ENCODE peak calls at places on chromosomes 4 and X, in seven cellular contexts. P is H9, G is H1, K is neuronal stem cell, J is mesendoderm, Q is IMR-90, A is trophoblast cell. D is an unnamed sample.
A peak's percentile ranks its signal among the peaks of the same experiment; 100 is the strongest.

GRCh38 chrX:47226531-47227333 is 6.1 kb upstream of the USP11 start:
- DNase-seq in P (no peak), G (no peak), K (no peak), J (no peak), Q (no peak), A (no peak), D (no peak)

GRCh38 chr4:74473155-74473811 is 28.3 kb downstream of the AREG start:
- DNase-seq in P (no peak), G (no peak), K (no peak), J (peak; percentile 21), Q (peak; percentile 91), A (peak; percentile 56), D (peak; percentile 91)

GRCh38 chrX:48934581-48935331 is 15.9 kb upstream of the PIM2 start:
- DNase-seq in P (no peak), G (no peak), K (no peak), J (no peak), Q (no peak), A (no peak), D (no peak)

GRCh38 chr4:158020734-158021346 is 152.0 kb downstream of the GASK1B start:
- DNase-seq in P (no peak), G (no peak), K (no peak), J (peak; percentile 62), Q (peak; percentile 95), A (peak; percentile 41), D (peak; percentile 88)

GRCh38 chrX:111349934-111350333 is 62.1 kb downstream of the DCX start:
- DNase-seq in P (no peak), G (no peak), K (no peak), J (peak; percentile 84), Q (no peak), A (no peak), D (no peak)

GRCh38 chr4:113979157-113979972 is at the start of gene ARSJ:
- DNase-seq in P (peak; percentile 69), G (peak; percentile 80), K (peak; percentile 63), J (peak; percentile 89), Q (peak; percentile 88), A (no peak), D (peak; percentile 92)

GRCh38 chr4:140344111-140344510 is 29.3 kb upstream of the SCOC start:
- DNase-seq in P (no peak), G (no peak), K (no peak), J (no peak), Q (no peak), A (no peak), D (no peak)

GRCh38 chr4:55216871-55217635 is 91.7 kb upstream of the KDR start:
- DNase-seq in P (no peak), G (no peak), K (no peak), J (no peak), Q (no peak), A (no peak), D (peak; percentile 11)

GRCh38 chrX:103376118-103376978 is at the start of gene BEX3:
- DNase-seq in P (peak; percentile 93), G (peak; percentile 70), K (no peak), J (peak; percentile 91), Q (peak; percentile 59), A (no peak), D (peak; percentile 65)

DNA sequence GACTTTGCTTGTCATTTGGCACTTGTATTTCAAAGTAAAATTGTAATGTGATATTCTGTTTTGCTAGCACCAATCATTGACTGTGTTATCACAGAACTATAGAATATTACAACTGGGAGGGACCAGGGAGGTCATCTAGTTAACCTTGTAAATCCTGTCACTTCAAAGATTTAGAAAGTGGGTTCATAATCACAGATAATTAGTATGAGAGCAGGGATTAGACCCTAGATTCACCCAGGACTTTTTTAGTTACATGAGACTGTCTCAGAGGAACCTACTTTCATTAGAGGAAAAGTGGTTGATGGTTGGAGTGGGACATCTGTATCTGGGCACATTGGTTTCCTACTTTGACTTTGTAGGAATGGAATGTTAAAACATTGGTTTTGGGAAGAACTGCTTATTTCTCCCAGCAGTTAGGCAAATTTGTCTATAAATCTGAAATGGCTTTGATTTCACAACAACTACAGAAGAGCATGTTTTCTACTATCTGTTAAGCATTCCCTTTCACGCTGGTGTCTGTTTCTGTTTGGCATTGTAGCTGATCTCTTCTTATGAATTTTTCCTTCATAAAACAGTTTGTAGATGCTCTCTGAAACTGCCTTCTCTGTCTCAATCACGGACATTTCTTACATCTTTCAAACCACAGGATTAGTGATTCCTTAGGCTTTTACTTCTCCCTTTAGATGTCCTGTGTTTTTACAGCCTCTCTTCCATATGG is 144.1 kb downstream of the DIPK2B start:
- DNase-seq in P (no peak), G (no peak), K (no peak), J (no peak), Q (no peak), A (no peak), D (no peak)
- H4K8ac ChIP-seq in P (no peak overlapping the region), G (no peak overlapping the region), K (no peak overlapping the region), J (no peak overlapping the region), Q (no peak overlapping the region), A (no peak overlapping the region), D (no peak overlapping the region)

GRCh38 chr4:87052615-87053014 is 117.8 kb downstream of the AFF1 start:
- DNase-seq in P (no peak), G (no peak), K (no peak), J (no peak), Q (no peak), A (no peak), D (no peak)
- H2AK5ac ChIP-seq in P (no peak overlapping the region), G (no peak overlapping the region), K (no peak overlapping the region), J (no peak overlapping the region), Q (no peak overlapping the region), A (no peak overlapping the region), D (no peak overlapping the region)

DNA sequence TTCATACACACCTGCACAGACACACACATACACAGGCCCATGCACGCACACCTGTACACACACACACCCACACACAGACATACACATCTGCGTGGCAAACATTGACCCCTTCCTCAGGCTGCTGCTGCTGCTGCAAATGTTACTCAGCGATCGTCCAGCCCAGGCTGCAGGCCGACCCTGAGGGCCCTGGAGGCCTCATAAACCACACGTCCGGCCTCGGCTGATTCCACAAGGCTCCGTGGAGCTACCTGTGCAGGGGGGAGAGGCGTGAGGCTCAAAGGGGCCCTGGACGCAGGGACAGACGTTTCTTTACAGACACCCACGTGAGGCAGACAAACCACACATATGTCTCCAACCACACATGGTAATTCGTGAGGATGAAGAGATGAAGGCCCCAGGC is 53.9 kb upstream of the PPP2R3B start:
- DNase-seq in P (no peak), G (no peak), K (no peak), J (no peak), Q (no peak), A (no peak), D (no peak)
- H4K8ac ChIP-seq in P (no peak overlapping the region), G (no peak overlapping the region), K (no peak overlapping the region), J (no peak overlapping the region), Q (no peak overlapping the region), A (no peak overlapping the region), D (no peak overlapping the region)

DNA sequence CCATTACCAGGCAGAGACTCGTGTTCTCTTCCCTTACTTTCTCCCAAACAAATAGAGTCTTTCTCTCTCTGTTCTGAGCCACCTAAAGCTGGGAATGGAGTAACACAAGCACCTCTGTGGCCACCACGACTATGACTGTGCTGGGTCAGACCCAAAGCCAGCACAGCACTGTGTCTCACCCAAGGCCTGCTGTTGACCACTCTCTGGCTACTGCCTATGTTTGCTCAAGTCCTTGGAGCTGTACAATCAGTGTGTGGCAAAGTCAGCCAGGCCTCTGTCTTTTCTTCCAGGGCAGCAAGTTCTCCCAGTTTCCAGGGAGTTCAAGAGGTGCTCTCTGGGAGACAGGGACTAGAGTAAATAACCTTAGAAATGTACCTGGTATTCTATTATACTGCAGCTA is 239.4 kb downstream of the FAM47A start:
- DNase-seq in P (no peak), G (no peak), K (no peak), J (no peak), Q (no peak), A (no peak), D (no peak)
- H2AK5ac ChIP-seq in P (no peak overlapping the region), G (no peak overlapping the region), K (no peak overlapping the region), J (no peak overlapping the region), Q (no peak overlapping the region), A (no peak overlapping the region), D (no peak overlapping the region)

GRCh38 chr4:84917869-84918600 is 48.5 kb downstream of the WDFY3 start:
- DNase-seq in P (no peak), G (no peak), K (no peak), J (no peak), Q (no peak), A (no peak), D (no peak)

GRCh38 chr4:84924439-84924838 is 42.1 kb downstream of the WDFY3 start:
- DNase-seq in P (no peak), G (no peak), K (no peak), J (no peak), Q (no peak), A (peak; percentile 56), D (no peak)

GRCh38 chr4:84917087-84917821 is 49.2 kb downstream of the WDFY3 start:
- DNase-seq in P (no peak), G (no peak), K (no peak), J (no peak), Q (peak; percentile 8), A (no peak), D (no peak)

GRCh38 chr4:84916233-84916632 is 50.3 kb downstream of the WDFY3 start:
- DNase-seq in P (no peak), G (no peak), K (no peak), J (peak; percentile 32), Q (no peak), A (no peak), D (peak; percentile 18)

GRCh38 chr4:84920591-84920990 is 45.9 kb downstream of the WDFY3 start:
- DNase-seq in P (no peak), G (no peak), K (no peak), J (no peak), Q (peak; percentile 78), A (no peak), D (peak; percentile 73)
- H4K8ac ChIP-seq in P (no peak overlapping the region), G (no peak overlapping the region), K (no peak overlapping the region), J (no peak overlapping the region), Q (peak overlapping the region; percentile 88), A (no peak overlapping the region), D (no peak overlapping the region)

DNA sequence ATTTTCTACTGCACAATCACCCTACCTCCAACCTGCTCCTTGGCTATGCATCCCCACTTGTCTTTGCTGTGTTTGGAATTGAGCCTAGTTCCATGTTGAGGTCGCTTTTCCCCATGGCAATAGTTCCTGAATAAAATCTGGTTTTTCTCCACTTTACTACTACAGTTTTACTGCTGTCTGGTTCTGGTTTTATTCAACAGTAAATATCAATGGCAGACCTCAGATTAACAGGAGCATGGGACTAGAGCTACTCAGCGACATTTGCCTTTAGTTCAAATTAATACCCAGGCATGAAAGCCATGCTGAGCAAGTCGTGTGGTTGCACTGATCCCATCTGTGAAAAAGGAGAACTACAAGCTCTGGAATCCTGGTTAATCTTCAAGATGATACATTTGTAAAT is 460.3 kb downstream of the GRXCR1 start:
- DNase-seq in P (no peak), G (no peak), K (no peak), J (no peak), Q (no peak), A (no peak), D (no peak)
- H2AK5ac ChIP-seq in P (no peak overlapping the region), G (no peak overlapping the region), K (no peak overlapping the region), J (no peak overlapping the region), Q (no peak overlapping the region), A (no peak overlapping the region), D (no peak overlapping the region)

GRCh38 chrX:125627676-125628075 is 308.0 kb downstream of the TEX13C start:
- DNase-seq in P (no peak), G (no peak), K (no peak), J (no peak), Q (no peak), A (no peak), D (no peak)
- H4K8ac ChIP-seq in P (no peak overlapping the region), G (no peak overlapping the region), K (no peak overlapping the region), J (no peak overlapping the region), Q (no peak overlapping the region), A (no peak overlapping the region), D (no peak overlapping the region)

GRCh38 chr4:9980898-9981297 is 40.4 kb downstream of the SLC2A9 start:
- DNase-seq in P (no peak), G (no peak), K (no peak), J (no peak), Q (no peak), A (no peak), D (no peak)
- H2AK5ac ChIP-seq in P (no peak overlapping the region), G (peak overlapping the region; percentile 86), K (no peak overlapping the region), J (no peak overlapping the region), Q (peak overlapping the region; percentile 0), A (no peak overlapping the region), D (no peak overlapping the region)